ENCODE peak calls at places on chromosomes 6 and 20, in six cellular contexts. W, B, T, A, M and J are unnamed samples.

GRCh38 chr6:11292291-11292552 is 59.8 kb upstream of the NEDD9 start:
- DNase-seq in W (no peak), T (no peak), B (peak), A (no peak), M (no peak), J (no peak)

GRCh38 chr6:40124924-40125323 is 190.7 kb upstream of the MOCS1 start:
- DNase-seq in T (no peak), B (no peak), W (no peak), A (no peak), M (no peak), J (no peak)

GRCh38 chr20:2084703-2085102 is 16.9 kb upstream of the STK35 start:
- DNase-seq in B (no peak), W (no peak), A (no peak), M (no peak), T (no peak), J (peak)

GRCh38 chr6:31882344-31882743 is 3.5 kb upstream of the SLC44A4 start:
- DNase-seq in M (no peak), W (peak), T (no peak), A (no peak), B (peak), J (no peak)

GRCh38 chr6:107114213-107114871 is 973 bp downstream of the BEND3 start:
- DNase-seq in B (peak), A (peak), T (peak), W (peak), M (peak), J (peak)

GRCh38 chr6:107800564-107801164 is 23.4 kb downstream of the SCML4 start:
- DNase-seq in W (no peak), M (peak), T (no peak), B (no peak), A (no peak), J (peak)

GRCh38 chr20:7585126-7585679 is 355.1 kb downstream of the HAO1 start:
- DNase-seq in M (no peak), B (no peak), A (no peak), W (no peak), T (no peak), J (no peak)

GRCh38 chr6:104957301-104958177 is 632 bp downstream of the LIN28B start:
- DNase-seq in M (peak), W (no peak), B (peak), T (peak), A (peak), J (no peak)

GRCh38 chr20:59577809-59578601 is 26.3 kb upstream of the PHACTR3 start:
- DNase-seq in W (no peak), M (no peak), B (no peak), T (no peak), A (no peak), J (no peak)

GRCh38 chr6:135481786-135482369 is 15.7 kb downstream of the AHI1 start:
- DNase-seq in M (no peak), B (peak), T (no peak), W (peak), A (no peak), J (no peak)

GRCh38 chr6:170403451-170403850 is 96.9 kb downstream of the FAM120B start:
- DNase-seq in W (peak), T (peak), B (peak), M (no peak), A (peak), J (no peak)

GRCh38 chr6:131293472-131293911 is 158.2 kb downstream of the AKAP7 start:
- DNase-seq in T (no peak), B (no peak), W (no peak), M (no peak), A (no peak), J (no peak)

GRCh38 chr6:130183271-130184222 is 39.2 kb downstream of the SAMD3 start:
- DNase-seq in T (no peak), W (no peak), M (no peak), B (no peak), A (no peak), J (no peak)

GRCh38 chr6:44263357-44264100 is 1.8 kb downstream of the NFKBIE start:
- DNase-seq in T (no peak), M (no peak), W (peak), A (no peak), B (peak), J (no peak)

DNA sequence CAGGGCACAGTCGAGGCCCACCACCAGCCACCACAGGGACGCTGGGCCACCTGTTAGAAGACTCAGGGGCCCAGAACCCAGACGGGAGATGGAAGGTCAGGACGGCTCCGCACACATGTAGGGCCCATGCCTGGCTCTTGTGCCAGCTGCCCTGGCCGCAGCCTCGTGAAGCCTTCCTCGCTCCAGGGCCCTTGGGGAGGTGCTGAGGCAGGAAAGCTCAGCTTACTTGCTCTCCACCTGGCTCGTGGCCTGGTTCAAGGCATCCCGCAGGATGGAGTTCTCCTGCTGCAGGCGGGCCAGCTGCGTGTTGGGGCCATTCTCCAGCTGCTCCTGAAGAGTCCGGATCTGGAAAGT is 46.7 kb downstream of the RRBP1 start:
- DNase-seq in T (no peak), M (no peak), B (no peak), W (no peak), A (no peak), J (no peak)
- H3K14ac ChIP-seq in T (no peak), M (no peak), B (no peak), W (no peak), A (no peak), J (no peak)

GRCh38 chr6:167968091-167968490 is 29.4 kb upstream of the KIF25 start:
- DNase-seq in M (peak), W (no peak), T (peak), B (no peak), A (no peak), J (no peak)

GRCh38 chr6:167966540-167966905 is 30.9 kb upstream of the KIF25 start:
- DNase-seq in B (no peak), T (no peak), W (no peak), M (no peak), A (no peak), J (no peak)

GRCh38 chr6:167972193-167972592 is 25.3 kb upstream of the KIF25 start:
- DNase-seq in M (no peak), T (no peak), B (no peak), A (no peak), W (no peak), J (no peak)

GRCh38 chr6:167973092-167973880 is 24.2 kb upstream of the KIF25 start:
- DNase-seq in A (no peak), M (no peak), W (no peak), T (no peak), B (no peak), J (no peak)

DNA sequence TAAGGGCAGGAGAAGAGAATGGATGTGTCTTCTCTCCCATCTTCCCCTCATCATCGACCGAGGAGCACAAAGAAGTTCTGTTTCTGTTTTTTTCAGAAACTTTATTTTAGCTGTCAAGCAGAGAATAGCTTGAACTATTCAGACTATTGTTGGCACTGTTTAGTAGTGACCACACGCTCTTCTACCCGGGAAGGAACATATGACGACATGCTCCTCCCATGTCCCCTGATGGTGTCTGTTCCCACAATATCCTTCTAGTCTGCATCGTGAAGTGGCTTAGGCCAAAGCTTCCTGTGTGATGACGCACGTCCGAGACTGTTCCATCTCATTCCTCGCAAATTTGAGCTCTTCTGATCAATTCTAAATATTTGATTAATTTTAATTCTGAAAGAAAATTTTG is 27.2 kb upstream of the KIF25 start:
- DNase-seq in B (no peak), T (no peak), A (no peak), M (no peak), W (no peak), J (no peak)
- H3K14ac ChIP-seq in B (no peak), T (no peak), A (no peak), M (no peak), W (no peak), J (no peak)

GRCh38 chr6:34525431-34526175 is 30.5 kb downstream of the SPDEF start:
- DNase-seq in B (no peak), M (no peak), A (no peak), W (no peak), T (no peak), J (no peak)
- H3K14ac ChIP-seq in B (no peak), M (no peak), A (no peak), W (no peak), T (no peak), J (no peak)

DNA sequence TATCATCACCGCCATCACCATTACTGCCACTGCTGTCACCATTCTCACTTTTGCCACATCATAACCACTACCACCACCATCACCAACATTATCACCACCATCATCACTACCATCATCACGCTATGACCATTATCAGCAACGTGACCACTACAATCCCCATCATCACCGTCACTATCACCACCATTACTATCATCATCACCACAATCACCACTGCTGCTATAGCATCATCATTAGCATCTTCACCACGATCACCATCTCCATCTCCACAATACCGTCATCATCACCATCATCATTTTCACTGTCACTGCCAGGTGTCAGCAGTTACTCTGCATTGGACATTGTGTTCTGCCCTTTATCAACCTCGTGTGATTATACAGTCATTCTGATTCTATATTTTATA is 19.0 kb downstream of the CST4 start:
- DNase-seq in T (no peak), W (no peak), B (no peak), M (no peak), A (no peak), J (no peak)
- H3K14ac ChIP-seq in T (no peak), W (no peak), B (no peak), M (no peak), A (peak), J (no peak)

DNA sequence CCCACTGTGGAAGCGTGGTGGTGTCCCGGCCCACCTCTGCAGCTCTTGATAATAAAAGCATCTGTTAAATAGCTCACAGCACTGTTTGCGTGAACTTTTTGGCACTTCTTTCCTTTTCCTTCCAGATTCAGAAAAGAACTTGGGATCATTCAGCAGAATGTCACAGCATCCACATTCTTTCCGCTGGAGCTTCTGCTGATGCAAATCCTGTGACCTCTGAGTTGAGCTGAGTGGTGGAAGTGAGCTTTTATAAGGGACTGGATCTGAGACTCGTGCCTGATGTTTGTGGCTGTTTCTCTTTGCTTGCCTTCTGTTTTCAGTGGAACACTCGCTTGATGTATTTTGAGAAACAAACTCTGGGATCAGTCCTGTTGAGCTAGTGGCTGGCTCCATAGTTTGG is 3.9 kb downstream of the OSBPL2 start:
- DNase-seq in W (no peak), A (no peak), T (no peak), B (peak), M (no peak), J (no peak)
- H3K14ac ChIP-seq in W (no peak), A (no peak), T (no peak), B (no peak), M (no peak), J (no peak)